ENCODE peak calls at places on chromosomes 12 and 14, in eight cellular contexts. J is astrocyte of the spinal cord, Y is nephron progenitor cell, A is lung, F is omental fat pad, B is HFFc6, G is mesothelial cell of epicardium, K is fibroblast of mammary gland. U is an unnamed sample.

GRCh38 chr14:103329421-103330347 is 4.4 kb upstream of the EIF5 start:
- DNase-seq in J (no peak), F (peak), K (peak), G (no peak), B (no peak), A (peak), Y (no peak), U (no peak)

GRCh38 chr12:90499793-90500192 is 455.2 kb downstream of the CCER1 start:
- DNase-seq in K (no peak), B (no peak), G (no peak), A (no peak), J (no peak), Y (no peak), F (no peak), U (no peak)

GRCh38 chr12:1760566-1761382 is 59.6 kb upstream of the LRTM2 start:
- DNase-seq in F (no peak), B (peak), Y (no peak), J (peak), G (no peak), A (no peak), K (peak), U (no peak)

GRCh38 chr12:48865441-48866290 is at the start of gene RND1:
- DNase-seq in F (peak), Y (peak), B (peak), K (peak), G (peak), A (peak), J (peak), U (peak)

GRCh38 chr14:33692762-33693161 is 258.1 kb downstream of the EGLN3 start:
- DNase-seq in F (no peak), J (peak), G (no peak), B (peak), Y (no peak), K (peak), A (no peak), U (no peak)

GRCh38 chr12:87216436-87216835 is 812.8 kb downstream of the C12orf50 start:
- DNase-seq in A (no peak), G (no peak), K (peak), B (no peak), J (peak), Y (no peak), F (no peak), U (no peak)

GRCh38 chr12:78951746-78952532 is 87.4 kb downstream of the SYT1 start:
- DNase-seq in F (no peak), B (no peak), G (no peak), A (no peak), K (peak), Y (no peak), J (peak), U (no peak)

GRCh38 chr12:1056390-1056789 is 65.4 kb downstream of the ERC1 start:
- DNase-seq in K (no peak), A (no peak), G (no peak), Y (no peak), J (no peak), B (no peak), F (no peak), U (peak)

GRCh38 chr14:70401643-70402042 is 15.2 kb downstream of the SYNJ2BP start:
- DNase-seq in J (no peak), B (no peak), K (no peak), Y (no peak), F (no peak), A (no peak), G (no peak), U (no peak)

GRCh38 chr12:122981036-122981471 is 573 bp downstream of the ARL6IP4 start:
- DNase-seq in B (no peak), J (no peak), K (no peak), A (no peak), Y (no peak), F (no peak), G (no peak), U (peak)

DNA sequence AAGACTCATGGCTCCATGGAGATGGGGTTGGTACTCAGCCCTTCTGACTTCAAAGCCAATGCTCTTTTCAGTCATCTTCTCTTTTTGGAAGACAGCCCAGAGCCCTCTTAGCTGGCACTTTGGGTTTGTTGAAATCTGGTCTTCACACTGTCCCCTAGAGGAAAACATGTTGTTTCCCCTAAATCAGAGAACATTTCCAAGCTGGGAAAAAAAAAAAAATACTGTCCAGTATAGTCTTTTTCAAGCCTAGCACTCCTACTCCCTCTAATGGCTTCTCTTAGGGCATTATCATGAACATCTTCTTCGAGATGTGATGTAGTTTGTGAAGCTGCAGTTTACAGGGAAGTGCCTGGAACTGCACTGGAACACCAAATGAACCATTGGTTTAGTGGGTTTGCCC is 3.0 kb upstream of the ZC3H14 start:
- DNase-seq in B (peak), G (no peak), F (no peak), J (peak), K (peak), A (no peak), Y (no peak), U (no peak)
- TF ChIP-seq CTCF in B (peak), G (no peak), F (no peak), J (peak), K (peak), A (no peak), Y (no peak), U (no peak)

DNA sequence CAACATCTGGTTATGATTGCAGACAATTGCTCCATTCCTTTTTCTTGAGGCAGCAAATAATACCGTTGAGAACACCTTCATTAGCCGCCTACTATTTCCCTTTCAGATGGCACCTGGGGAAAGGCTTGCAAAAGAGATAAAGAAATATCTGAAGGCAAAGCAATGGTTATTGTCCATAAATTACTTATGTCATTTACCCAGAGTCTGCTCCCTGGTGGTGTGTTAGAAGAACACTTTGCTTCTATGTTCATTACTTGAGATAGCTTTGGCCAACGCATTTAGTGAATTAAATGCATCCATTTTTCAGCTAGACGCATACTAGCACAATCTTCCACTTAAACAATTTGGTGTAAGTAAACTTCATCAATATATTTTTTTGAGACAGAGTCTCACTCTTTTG is 377.7 kb downstream of the KCNH5 start:
- DNase-seq in Y (no peak), F (no peak), A (no peak), J (no peak), B (no peak), G (no peak), K (no peak), U (no peak)
- TF ChIP-seq CTCF in Y (no peak), F (no peak), A (no peak), J (no peak), B (no peak), G (no peak), K (no peak), U (peak)

DNA sequence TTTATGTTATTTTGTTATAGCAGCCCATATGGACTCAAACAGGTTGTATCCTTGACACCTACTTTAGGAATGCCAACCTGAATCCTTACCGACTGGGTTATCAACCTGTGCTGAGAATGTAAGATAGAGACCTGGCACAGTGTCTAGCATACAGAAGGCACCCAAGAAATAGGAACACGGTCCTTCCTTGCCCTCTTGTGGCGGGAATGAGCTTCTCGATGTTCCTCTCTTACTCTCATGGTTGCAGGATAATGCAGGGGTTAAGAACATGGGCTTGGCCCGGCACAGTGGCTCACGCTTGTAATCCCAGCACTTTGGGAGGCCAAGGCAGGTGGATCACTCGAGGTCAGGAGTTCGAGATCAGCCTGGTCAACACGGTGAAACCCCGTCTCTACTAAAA is 6.5 kb downstream of the C12orf43 start:
- DNase-seq in G (no peak), B (peak), J (peak), K (peak), Y (peak), A (no peak), F (no peak), U (no peak)
- TF ChIP-seq CTCF in G (peak), B (peak), J (peak), K (peak), Y (peak), A (no peak), F (no peak), U (peak)

GRCh38 chr14:83467811-83468210 is 1934.2 kb upstream of the SEL1L start:
- DNase-seq in A (no peak), F (no peak), G (no peak), J (peak), Y (no peak), K (no peak), B (peak), U (no peak)

GRCh38 chr14:83462759-83463158 is 1929.1 kb upstream of the SEL1L start:
- DNase-seq in A (no peak), J (no peak), F (no peak), B (no peak), Y (no peak), K (no peak), G (no peak), U (no peak)

GRCh38 chr14:83463500-83464098 is 1929.9 kb upstream of the SEL1L start:
- DNase-seq in F (no peak), A (peak), Y (peak), B (peak), J (peak), G (no peak), K (peak), U (peak)
- TF ChIP-seq CTCF in F (no peak), A (peak), Y (peak), B (peak), J (peak), G (peak), K (peak), U (no peak)

GRCh38 chr12:32305163-32305562 is 94.2 kb upstream of the FGD4 start:
- DNase-seq in B (no peak), G (no peak), Y (no peak), A (no peak), J (peak), K (peak), F (no peak), U (no peak)
- TF ChIP-seq CTCF in B (peak), G (no peak), Y (no peak), A (peak), J (peak), K (peak), F (no peak), U (no peak)

GRCh38 chr12:81705586-81705985 is 53.6 kb downstream of the PPFIA2 start:
- DNase-seq in G (no peak), Y (no peak), F (no peak), K (peak), A (no peak), J (no peak), B (no peak), U (no peak)
- TF ChIP-seq CTCF in G (no peak), Y (no peak), F (no peak), K (no peak), A (no peak), J (no peak), B (no peak), U (no peak)

DNA sequence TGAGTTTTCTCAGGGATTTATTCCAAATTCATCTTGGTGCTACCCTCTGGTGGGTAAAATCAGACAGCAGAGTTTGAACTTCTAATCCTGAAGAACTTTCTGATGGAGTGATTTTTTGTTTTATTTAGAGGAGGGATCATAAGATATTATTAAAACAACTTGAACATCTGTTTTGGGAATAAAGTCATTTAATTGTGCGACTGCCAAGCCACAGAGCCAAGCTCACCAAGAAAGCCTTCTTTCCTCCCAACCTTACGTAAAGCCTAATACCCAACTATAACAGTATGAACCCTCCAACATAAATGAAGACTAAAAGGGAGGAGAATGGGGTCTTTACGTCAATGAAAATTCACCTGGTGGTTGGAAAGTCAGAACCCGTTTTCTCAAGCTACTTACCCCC is 205.5 kb upstream of the IGF1 start:
- DNase-seq in B (no peak), K (no peak), A (no peak), G (no peak), F (no peak), Y (no peak), J (no peak), U (no peak)
- TF ChIP-seq CTCF in B (peak), K (no peak), A (no peak), G (no peak), F (no peak), Y (no peak), J (no peak), U (no peak)

GRCh38 chr12:14810953-14811483 is 3.0 kb downstream of the SMCO3 start:
- DNase-seq in J (peak), G (no peak), F (no peak), A (no peak), Y (no peak), K (no peak), B (peak), U (no peak)
- TF ChIP-seq CTCF in J (peak), G (no peak), F (no peak), A (no peak), Y (no peak), K (peak), B (peak), U (peak)

DNA sequence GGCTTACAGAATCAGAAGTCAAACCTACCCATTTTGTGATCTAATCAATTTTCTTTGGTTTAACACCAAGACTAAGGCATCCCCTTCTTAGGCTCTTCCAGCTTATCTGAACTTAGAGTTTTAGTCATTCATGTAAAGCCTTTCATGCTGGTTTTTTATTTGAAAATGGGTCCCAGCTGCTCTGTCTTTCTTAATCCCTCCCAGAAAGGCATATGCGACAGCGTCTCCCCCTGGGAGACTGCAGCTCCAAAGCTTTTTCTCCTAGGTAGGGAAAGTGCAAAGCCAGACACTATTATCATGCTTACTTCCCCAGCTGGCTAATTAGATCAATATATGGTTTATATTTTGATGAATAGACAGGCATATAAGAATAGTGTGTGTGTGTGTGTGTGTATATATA is 96.6 kb upstream of the E2F7 start:
- DNase-seq in Y (no peak), A (no peak), K (no peak), J (no peak), F (no peak), B (no peak), G (no peak), U (no peak)
- TF ChIP-seq CTCF in Y (no peak), A (no peak), K (no peak), J (no peak), F (no peak), B (no peak), G (no peak), U (no peak)

U was measured in H1.